ENCODE peak calls at places on chromosome 12, in five cellular contexts. J is cardiac muscle cell; S is stomach; N is CD4-positive, CD25-positive, alpha-beta regulatory T cell; Z is AG04450. L is an unnamed sample.

GRCh38 chr12:46661161-46661845 is 164.5 kb downstream of the SLC38A4 start:
- DNase-seq in S (no peak), J (peak), N (no peak), Z (peak), L (no peak)

GRCh38 chr12:19529933-19530630 is 90.8 kb downstream of the AEBP2 start:
- DNase-seq in N (no peak), Z (no peak), S (no peak), J (no peak), L (no peak)

GRCh38 chr12:70722584-70723343 is 85.5 kb upstream of the PTPRB start:
- DNase-seq in Z (no peak), J (no peak), N (no peak), S (no peak), L (no peak)

GRCh38 chr12:92505373-92506340 is 197.1 kb upstream of the PLEKHG7 start:
- DNase-seq in N (no peak), Z (no peak), J (no peak), S (peak), L (peak)

GRCh38 chr12:100651108-100651507 is 77.6 kb downstream of the GAS2L3 start:
- DNase-seq in Z (no peak), S (no peak), N (no peak), J (no peak), L (no peak)

GRCh38 chr12:86710110-86710509 is 453.9 kb upstream of the MGAT4C start:
- DNase-seq in N (no peak), J (no peak), S (no peak), Z (no peak), L (no peak)

GRCh38 chr12:117853600-117853999 is 115.2 kb downstream of the KSR2 start:
- DNase-seq in Z (no peak), J (no peak), N (no peak), S (peak), L (no peak)

GRCh38 chr12:42982828-42983227 is 393.3 kb upstream of the PRICKLE1 start:
- DNase-seq in N (no peak), Z (no peak), J (peak), S (no peak), L (no peak)

GRCh38 chr12:75766263-75767160 is 255.1 kb upstream of the KRR1 start:
- DNase-seq in S (no peak), J (no peak), Z (no peak), N (no peak), L (no peak)

GRCh38 chr12:64389154-64389553 is 1.4 kb downstream of the C12orf56 start:
- DNase-seq in J (no peak), N (no peak), Z (no peak), S (no peak), L (no peak)

GRCh38 chr12:19893514-19893913 is 454.2 kb downstream of the AEBP2 start:
- DNase-seq in J (no peak), N (no peak), S (no peak), Z (peak), L (no peak)

GRCh38 chr12:117134059-117134458 is 34.8 kb upstream of the TESC start:
- DNase-seq in S (no peak), J (no peak), N (no peak), Z (no peak), L (no peak)

GRCh38 chr12:124655317-124656213 is 88.2 kb upstream of the NCOR2 start:
- DNase-seq in Z (peak), J (peak), S (peak), N (no peak), L (peak)
- H3K27ac ChIP-seq in Z (peak), J (peak), S (peak), N (no peak), L (peak)

GRCh38 chr12:47862881-47863280 is 41.9 kb downstream of the VDR start:
- DNase-seq in N (no peak), S (no peak), Z (no peak), J (no peak), L (no peak)

GRCh38 chr12:47863985-47864384 is 40.8 kb downstream of the VDR start:
- DNase-seq in N (no peak), S (no peak), J (no peak), Z (no peak), L (no peak)

GRCh38 chr12:47862157-47862556 is 42.5 kb upstream of the HDAC7 start:
- DNase-seq in J (no peak), Z (no peak), S (no peak), N (no peak), L (no peak)

GRCh38 chr12:47863467-47863866 is 41.3 kb downstream of the VDR start:
- DNase-seq in S (no peak), J (no peak), Z (no peak), N (no peak), L (no peak)

DNA sequence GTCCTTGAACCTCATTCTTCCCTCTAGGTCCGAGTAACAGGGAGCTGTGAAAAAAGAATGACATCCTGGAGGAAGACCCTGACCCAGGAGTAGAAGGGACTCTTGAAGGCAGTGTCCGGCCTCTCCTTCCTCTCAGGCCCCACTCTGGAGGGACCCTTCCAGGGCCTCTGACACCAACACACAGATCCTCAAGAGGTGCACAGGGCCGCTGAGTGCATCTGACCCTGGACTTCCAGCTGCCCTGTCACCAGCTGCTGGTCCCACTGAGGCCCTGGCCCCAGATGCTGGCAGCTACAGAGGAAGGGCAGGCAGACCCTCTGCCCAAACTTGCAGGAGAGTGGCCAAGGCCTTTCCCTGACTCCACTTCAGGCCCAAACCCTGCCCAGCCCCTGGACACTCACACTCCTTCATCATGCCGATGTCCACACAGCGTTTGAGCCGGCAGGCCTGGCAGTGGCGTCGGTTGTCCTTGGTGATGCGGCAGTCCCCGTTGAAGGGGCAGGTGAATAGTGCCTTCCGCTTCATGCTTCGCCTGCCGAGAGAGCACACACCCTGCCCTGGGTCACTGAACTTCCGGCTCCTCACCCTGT is 40.1 kb downstream of the VDR start:
- DNase-seq in N (no peak), S (no peak), J (no peak), Z (no peak), L (no peak)
- H3K27ac ChIP-seq in N (no peak), S (no peak), J (no peak), Z (no peak), L (no peak)

GRCh38 chr12:111842556-111843396 is 748 bp downstream of the MAPKAPK5 start:
- DNase-seq in Z (no peak), J (peak), S (no peak), N (no peak), L (no peak)
- H3K27ac ChIP-seq in Z (peak), J (peak), S (peak), N (peak), L (peak)

GRCh38 chr12:123269395-123269892 is 2.2 kb downstream of the CDK2AP1 start:
- DNase-seq in N (no peak), J (peak), Z (no peak), S (peak), L (peak)

GRCh38 chr12:123270380-123271181 is 1.1 kb downstream of the CDK2AP1 start:
- DNase-seq in Z (no peak), N (no peak), S (no peak), J (no peak), L (no peak)

GRCh38 chr12:123271182-123271491 is 519 bp downstream of the CDK2AP1 start:
- DNase-seq in Z (no peak), N (peak), J (peak), S (peak), L (peak)

GRCh38 chr12:123269980-123270379 is 1.7 kb downstream of the CDK2AP1 start:
- DNase-seq in J (peak), Z (no peak), N (no peak), S (no peak), L (peak)

GRCh38 chr12:123273166-123273565 is 1.5 kb upstream of the CDK2AP1 start:
- DNase-seq in S (no peak), N (no peak), Z (no peak), J (no peak), L (no peak)
- H3K27ac ChIP-seq in S (no peak), N (no peak), Z (no peak), J (no peak), L (no peak)

GRCh38 chr12:14948672-14949071 is 10.3 kb upstream of the ERP27 start:
- DNase-seq in N (peak), J (peak), Z (peak), S (no peak), L (no peak)
- H3K27ac ChIP-seq in N (peak), J (peak), Z (peak), S (no peak), L (peak)

DNA sequence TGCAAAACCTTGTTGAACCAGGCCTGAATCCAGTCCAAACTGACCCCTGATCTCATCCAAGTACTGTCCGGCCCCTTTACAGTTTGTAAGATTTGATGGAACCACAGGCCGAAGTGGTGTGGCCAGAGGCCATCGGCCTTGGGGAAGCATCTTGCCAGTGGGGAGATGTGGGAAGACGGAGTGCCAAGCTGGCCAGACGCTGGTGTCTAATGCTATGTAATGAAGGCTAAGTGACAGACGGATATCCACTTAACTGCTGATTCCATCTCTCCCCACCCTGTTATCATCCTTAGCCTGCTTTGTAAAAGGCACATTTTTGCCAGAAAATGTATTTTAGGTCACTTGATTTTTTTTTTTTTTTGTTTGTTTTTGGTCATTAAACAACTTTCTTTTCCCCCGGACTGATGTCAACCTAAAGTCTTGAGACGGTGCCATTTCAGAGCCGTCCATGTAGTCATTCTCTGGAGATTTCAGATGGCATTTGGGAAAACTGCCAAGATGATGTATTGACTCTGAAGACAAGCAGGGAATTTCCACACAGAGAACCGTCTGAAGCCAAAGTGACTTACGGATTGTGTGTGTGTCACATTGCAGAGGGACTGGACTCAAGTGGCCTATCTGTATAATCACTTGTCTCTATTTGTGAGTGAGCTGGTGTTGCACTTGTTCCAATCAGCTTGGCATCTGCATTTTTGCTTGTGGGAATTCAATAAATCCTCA is 86.5 kb upstream of the MANSC4 start:
- DNase-seq in J (peak), Z (no peak), N (no peak), S (no peak), L (no peak)
- H3K27ac ChIP-seq in J (no peak), Z (no peak), N (no peak), S (no peak), L (no peak)

DNA sequence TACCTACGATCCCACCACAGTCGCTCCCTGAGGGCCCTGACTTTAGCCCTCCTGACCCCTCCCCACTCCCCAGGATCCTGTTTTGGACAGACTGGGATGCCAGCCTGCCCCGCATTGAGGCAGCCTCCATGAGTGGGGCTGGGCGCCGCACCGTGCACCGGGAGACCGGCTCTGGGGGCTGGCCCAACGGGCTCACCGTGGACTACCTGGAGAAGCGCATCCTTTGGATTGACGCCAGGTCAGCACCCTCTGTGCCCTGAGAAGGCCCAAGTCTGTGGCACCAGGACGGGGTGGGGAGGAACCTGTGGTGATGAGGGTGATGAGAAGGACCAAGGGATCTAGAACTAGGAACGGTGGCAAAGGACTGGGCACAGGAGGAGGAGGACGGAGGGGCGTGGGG is 29.9 kb upstream of the LRP1-AS start:
- DNase-seq in S (no peak), N (no peak), Z (no peak), J (no peak), L (no peak)
- H3K27ac ChIP-seq in S (no peak), N (no peak), Z (peak), J (no peak), L (no peak)

DNA sequence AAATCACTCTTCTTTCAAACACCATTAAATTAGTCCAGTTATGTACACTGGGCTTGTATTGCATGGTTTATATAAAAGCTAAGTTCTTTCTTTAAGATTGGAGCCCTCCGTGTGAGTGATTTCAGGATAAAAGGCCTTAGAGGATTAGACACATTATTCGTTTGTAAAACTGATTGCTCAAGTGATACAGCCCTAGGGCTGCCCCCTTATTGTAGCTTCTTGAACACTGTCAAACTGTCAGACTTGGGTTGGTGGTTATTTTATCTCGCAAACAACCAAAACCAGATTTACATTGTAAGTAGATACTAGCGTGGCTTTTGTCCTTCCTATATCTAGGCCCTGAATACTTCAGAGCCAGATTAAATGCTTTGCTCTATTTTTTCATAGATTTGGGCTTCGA is 129.2 kb downstream of the ETV6 start:
- DNase-seq in Z (no peak), S (no peak), J (no peak), N (no peak), L (no peak)
- H3K27ac ChIP-seq in Z (no peak), S (no peak), J (peak), N (no peak), L (no peak)